ENCODE peak calls at places on chromosomes 1 and 21, in four cellular contexts. Y is mesendoderm, E is neural progenitor cell, B is AG04450. C is an unnamed sample.

GRCh38 chr1:245693116-245693515 is 538.3 kb downstream of the KIF26B start:
- DNase-seq in Y (no peak), E (no peak), B (no peak), C (no peak)

GRCh38 chr1:228181105-228181504 is 15.5 kb downstream of the IBA57 start:
- DNase-seq in Y (no peak), E (no peak), B (no peak), C (no peak)

GRCh38 chr21:33273044-33273443 is 6.9 kb downstream of the IL10RB start:
- DNase-seq in Y (no peak), E (no peak), B (no peak), C (peak)

GRCh38 chr1:165845569-165845968 is 18.2 kb downstream of the UCK2 start:
- DNase-seq in Y (no peak), E (no peak), B (no peak), C (no peak)

GRCh38 chr1:34316773-34317172 is 140.1 kb downstream of the C1orf94 start:
- DNase-seq in Y (no peak), E (no peak), B (no peak), C (no peak)

GRCh38 chr1:158087320-158087927 is 93.3 kb upstream of the CD1D start:
- DNase-seq in Y (peak), E (peak), B (peak), C (no peak)

GRCh38 chr1:52444465-52444864 is 40.1 kb downstream of the PRPF38A start:
- DNase-seq in Y (no peak), E (no peak), B (no peak), C (no peak)

GRCh38 chr1:89546082-89546889 is 21.7 kb downstream of the LRRC8B start:
- DNase-seq in Y (no peak), E (no peak), B (no peak), C (no peak)

GRCh38 chr1:214378492-214378891 is 97.5 kb downstream of the SMYD2 start:
- DNase-seq in Y (peak), E (no peak), B (no peak), C (no peak)

GRCh38 chr1:9399510-9400424 is 107.1 kb downstream of the SPSB1 start:
- DNase-seq in Y (no peak), E (no peak), B (no peak), C (no peak)

GRCh38 chr1:45998218-45998617 is 134.2 kb downstream of the PIK3R3 start:
- DNase-seq in Y (no peak), E (no peak), B (no peak), C (no peak)

GRCh38 chr1:43274125-43274803 is 4.5 kb downstream of the TMEM125 start:
- DNase-seq in Y (peak), E (no peak), B (no peak), C (peak)

GRCh38 chr1:48619529-48619928 is 147.5 kb upstream of the SPATA6 start:
- DNase-seq in Y (peak), E (peak), B (no peak), C (peak)

GRCh38 chr21:27329255-27329851 is 362.5 kb upstream of the ADAMTS5 start:
- DNase-seq in Y (no peak), E (no peak), B (peak), C (no peak)

GRCh38 chr1:236888126-236888525 is 93.0 kb downstream of the MTR start:
- DNase-seq in Y (no peak), E (no peak), B (no peak), C (no peak)

GRCh38 chr1:10513199-10513598 is 38.4 kb downstream of the PEX14 start:
- DNase-seq in Y (no peak), E (no peak), B (no peak), C (no peak)

GRCh38 chr1:10516244-10516643 is 41.5 kb downstream of the PEX14 start:
- DNase-seq in Y (no peak), E (no peak), B (no peak), C (no peak)

GRCh38 chr1:10516925-10517676 is 42.4 kb downstream of the PEX14 start:
- DNase-seq in Y (no peak), E (no peak), B (no peak), C (no peak)

GRCh38 chr1:10515627-10516026 is 40.9 kb downstream of the PEX14 start:
- DNase-seq in Y (no peak), E (no peak), B (no peak), C (no peak)

GRCh38 chr1:10514490-10515235 is 39.9 kb downstream of the PEX14 start:
- DNase-seq in Y (peak), E (peak), B (no peak), C (no peak)
- H3K27ac ChIP-seq in Y (no peak), E (no peak), B (no peak), C (no peak)

GRCh38 chr1:182574156-182574555 is 14.9 kb downstream of the RNASEL start:
- DNase-seq in Y (no peak), E (no peak), B (no peak), C (no peak)

GRCh38 chr1:182569939-182570610 is 19.0 kb downstream of the RNASEL start:
- DNase-seq in Y (no peak), E (no peak), B (no peak), C (no peak)

GRCh38 chr1:182567629-182568028 is 21.4 kb downstream of the RNASEL start:
- DNase-seq in Y (no peak), E (no peak), B (no peak), C (no peak)

GRCh38 chr1:182568647-182569284 is 20.3 kb downstream of the RNASEL start:
- DNase-seq in Y (no peak), E (no peak), B (no peak), C (no peak)

DNA sequence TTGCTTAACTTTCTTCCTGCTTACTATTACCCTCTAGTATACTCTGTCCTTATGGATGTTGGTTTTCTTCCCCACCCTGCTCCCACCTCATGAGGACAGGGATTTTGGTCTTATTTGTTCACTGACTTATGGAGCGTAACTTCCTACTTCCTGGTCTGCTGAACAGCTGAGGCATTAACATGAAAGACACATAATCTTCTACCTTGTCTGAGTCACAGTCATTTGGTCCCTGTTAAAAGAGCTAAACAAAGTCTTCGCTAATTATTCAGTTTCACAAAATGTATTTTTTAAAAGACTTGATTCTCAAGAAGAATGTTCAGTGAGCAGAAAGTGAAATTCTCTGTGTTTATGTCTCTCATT is 18.5 kb downstream of the RNASEL start:
- DNase-seq in Y (no peak), E (no peak), B (no peak), C (no peak)
- H3K27ac ChIP-seq in Y (no peak), E (no peak), B (no peak), C (no peak)

GRCh38 chr1:207021139-207021861 is 11.3 kb downstream of the C1orf116 start:
- DNase-seq in Y (peak), E (no peak), B (no peak), C (no peak)
- H3K27ac ChIP-seq in Y (no peak), E (no peak), B (no peak), C (peak)

GRCh38 chr1:154524881-154525280 is 22.7 kb upstream of the SHE start:
- DNase-seq in Y (peak), E (no peak), B (no peak), C (no peak)
- H3K27ac ChIP-seq in Y (no peak), E (no peak), B (no peak), C (no peak)

GRCh38 chr1:23825076-23825761 is at the start of gene HMGCL:
- DNase-seq in Y (peak), E (peak), B (peak), C (no peak)
- H3K27ac ChIP-seq in Y (peak), E (peak), B (peak), C (peak)

DNA sequence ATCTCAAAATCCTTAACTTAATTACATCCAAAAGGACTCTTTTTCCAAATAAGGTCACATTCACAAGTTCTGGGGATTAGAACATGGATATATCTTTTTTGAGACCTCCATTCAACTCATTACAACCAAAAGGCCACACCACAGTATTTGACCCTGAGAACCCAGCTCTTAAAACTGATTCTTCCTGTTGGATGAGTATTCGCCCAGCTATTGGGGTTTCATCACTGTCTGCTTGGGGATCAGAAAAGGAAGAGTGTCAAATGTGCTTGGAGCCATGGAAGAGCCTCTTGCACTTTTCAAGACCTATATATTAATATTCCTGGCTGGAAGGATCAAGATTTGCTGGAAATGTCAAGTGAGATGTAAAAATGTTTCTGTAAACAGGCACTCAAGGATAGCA is 5.4 kb upstream of the TINAGL1 start:
- DNase-seq in Y (no peak), E (no peak), B (no peak), C (no peak)
- H3K27ac ChIP-seq in Y (no peak), E (no peak), B (no peak), C (no peak)

DNA sequence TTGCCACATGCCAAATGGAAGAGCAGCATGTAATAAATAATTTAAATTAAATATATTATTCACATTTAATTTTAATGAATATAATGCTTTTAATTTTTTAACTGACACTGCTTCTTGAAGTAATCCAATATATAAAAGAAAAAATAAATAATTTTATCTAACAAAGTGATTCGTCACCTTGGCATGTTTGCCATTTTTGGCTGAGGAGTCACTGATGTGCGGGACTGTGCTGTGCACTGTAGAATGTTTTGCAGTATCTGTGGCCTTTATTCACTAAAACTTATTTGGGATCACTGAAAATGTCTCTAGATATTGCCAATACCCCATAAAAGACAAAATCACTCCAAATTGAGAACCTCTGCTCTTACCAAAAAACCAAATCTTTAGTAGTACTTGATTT is 807.8 kb downstream of the BRINP3 start:
- DNase-seq in Y (no peak), E (no peak), B (no peak), C (no peak)
- H3K27ac ChIP-seq in Y (no peak), E (no peak), B (no peak), C (no peak)